ENCODE peak calls at places on chromosome 12, in nine cellular contexts. A is thoracic aorta, S is right atrium auricular region, Q is RWPE2, Z is aorta, I is colonic mucosa, M is IMR-90, H is lung, V is psoas muscle. U is an unnamed sample.
A peak's percentile ranks its signal among the peaks of the same experiment; 100 is the strongest.

GRCh38 chr12:104506691-104507401 is 50.1 kb downstream of the CHST11 start:
- DNase-seq in V (no peak), Z (no peak), M (no peak), S (no peak), Q (no peak), A (no peak), H (no peak), I (no peak), U (no peak)

GRCh38 chr12:92462049-92462448 is 240.7 kb upstream of the PLEKHG7 start:
- DNase-seq in A (no peak), I (no peak), V (no peak), M (no peak), H (no peak), S (no peak), Z (no peak), Q (no peak), U (no peak)

GRCh38 chr12:118330421-118331018 is 42.2 kb downstream of the TAOK3 start:
- DNase-seq in H (no peak), A (no peak), M (peak; percentile 89), V (no peak), S (no peak), Z (no peak), I (no peak), Q (no peak), U (no peak)

GRCh38 chr12:92439397-92439779 is 263.4 kb upstream of the PLEKHG7 start:
- DNase-seq in V (no peak), S (peak; percentile 68), A (no peak), I (no peak), H (no peak), Q (no peak), Z (no peak), M (peak; percentile 31), U (no peak)

GRCh38 chr12:47079365-47079893 is at the start of gene PCED1B:
- DNase-seq in A (no peak), I (peak; percentile 76), H (peak; percentile 84), Z (peak; percentile 90), S (peak; percentile 82), Q (peak; percentile 75), M (peak; percentile 72), V (peak; percentile 86), U (peak; percentile 76)

GRCh38 chr12:459430-460258 is at the start of gene B4GALNT3:
- DNase-seq in Q (no peak), M (no peak), V (peak; percentile 62), I (peak; percentile 67), H (peak; percentile 71), A (peak; percentile 13), Z (peak; percentile 80), S (peak; percentile 67), U (peak; percentile 50)

GRCh38 chr12:16165506-16165905 is 112.0 kb downstream of the SLC15A5 start:
- DNase-seq in Q (no peak), H (no peak), I (peak; percentile 45), M (peak; percentile 47), V (no peak), Z (no peak), S (peak; percentile 68), A (no peak), U (no peak)

GRCh38 chr12:4587108-4587507 is 25.1 kb downstream of the DYRK4 start:
- DNase-seq in Q (peak; percentile 32), A (no peak), H (no peak), S (peak; percentile 26), V (no peak), Z (no peak), M (no peak), I (no peak), U (no peak)

GRCh38 chr12:89395712-89396111 is 43.4 kb upstream of the DUSP6 start:
- DNase-seq in M (no peak), H (no peak), Z (no peak), S (no peak), I (no peak), V (no peak), A (no peak), Q (no peak), U (no peak)

GRCh38 chr12:71756054-71756675 is 1.5 kb downstream of the RAB21 start:
- DNase-seq in A (no peak), V (no peak), I (no peak), H (no peak), M (no peak), S (no peak), Z (no peak), Q (no peak), U (no peak)

GRCh38 chr12:1796515-1797010 is 23.8 kb upstream of the LRTM2 start:
- DNase-seq in Q (peak; percentile 68), V (peak; percentile 73), A (no peak), I (peak; percentile 57), S (peak; percentile 67), Z (no peak), M (no peak), H (no peak), U (peak; percentile 63)

GRCh38 chr12:56679834-56680575 is 8.1 kb downstream of the PTGES3 start:
- DNase-seq in V (no peak), I (no peak), M (no peak), S (peak; percentile 42), H (no peak), A (no peak), Q (no peak), Z (no peak), U (no peak)

GRCh38 chr12:4025420-4026358 is 152.5 kb upstream of the PARP11 start:
- DNase-seq in A (no peak), I (no peak), S (no peak), Z (no peak), V (no peak), H (no peak), M (no peak), Q (no peak), U (no peak)

GRCh38 chr12:38956337-38956736 is 50.9 kb upstream of the CPNE8 start:
- DNase-seq in I (no peak), Z (no peak), H (no peak), M (no peak), A (no peak), Q (no peak), V (no peak), S (no peak), U (no peak)

GRCh38 chr12:13805038-13805437 is 176.4 kb downstream of the GRIN2B start:
- DNase-seq in Z (no peak), M (no peak), S (no peak), Q (no peak), H (no peak), V (no peak), A (no peak), I (no peak), U (no peak)

GRCh38 chr12:112466011-112466422 is 47.3 kb downstream of the PTPN11 start:
- DNase-seq in Q (no peak), A (no peak), Z (no peak), I (peak; percentile 31), H (no peak), S (no peak), V (no peak), M (no peak), U (no peak)

GRCh38 chr12:79686171-79686570 is 4.6 kb downstream of the PAWR start:
- DNase-seq in H (no peak), M (no peak), I (no peak), Q (no peak), V (no peak), S (no peak), Z (no peak), A (no peak), U (no peak)
- H3K4me3 ChIP-seq in H (no peak overlapping the region), M (no peak overlapping the region), I (no peak overlapping the region), Q (peak overlapping the region; percentile 94), V (no peak overlapping the region), S (no peak overlapping the region), Z (peak overlapping the region; percentile 26), A (peak overlapping the region; percentile 99), U (no peak overlapping the region)

GRCh38 chr12:50203691-50204090 is 36.5 kb upstream of the CERS5 start:
- DNase-seq in M (no peak), V (no peak), I (no peak), H (no peak), S (no peak), Z (no peak), A (no peak), Q (no peak), U (no peak)
- H3K27ac ChIP-seq in M (peak overlapping the region; percentile 31), V (no peak overlapping the region), I (no peak overlapping the region), H (no peak overlapping the region), S (no peak overlapping the region), Z (no peak overlapping the region), A (no peak overlapping the region), Q (peak overlapping the region; percentile 99), U (no peak overlapping the region)

GRCh38 chr12:6450091-6450868 is 1.6 kb upstream of the TAPBPL start:
- DNase-seq in Q (peak; percentile 23), M (no peak), S (no peak), I (no peak), Z (no peak), H (no peak), A (no peak), V (no peak), U (no peak)
- H3K4me3 ChIP-seq in Q (peak overlapping the region; percentile 41), M (peak overlapping the region; percentile 57), S (peak overlapping the region; percentile 54), I (peak overlapping the region; percentile 56), Z (peak overlapping the region; percentile 14), H (no peak overlapping the region), A (peak overlapping the region; percentile 75), V (peak overlapping the region; percentile 90), U (peak overlapping the region; percentile 95)

GRCh38 chr12:116597886-116598285 is 38.7 kb downstream of the MAP1LC3B2 start:
- DNase-seq in Z (no peak), M (no peak), A (no peak), H (no peak), Q (no peak), S (no peak), V (no peak), I (no peak), U (no peak)

GRCh38 chr12:116600959-116601358 is 41.8 kb downstream of the MAP1LC3B2 start:
- DNase-seq in V (no peak), I (no peak), S (no peak), Q (no peak), Z (no peak), A (no peak), M (no peak), H (no peak), U (no peak)

GRCh38 chr12:116601524-116601923 is 42.3 kb downstream of the MAP1LC3B2 start:
- DNase-seq in S (no peak), Z (no peak), A (no peak), I (no peak), M (peak; percentile 46), Q (no peak), H (no peak), V (no peak), U (no peak)

GRCh38 chr12:116599285-116600122 is 40.3 kb downstream of the MAP1LC3B2 start:
- DNase-seq in H (peak; percentile 79), I (peak; percentile 89), S (peak; percentile 89), A (peak; percentile 56), M (peak; percentile 58), Q (no peak), V (peak; percentile 91), Z (peak; percentile 87), U (peak; percentile 83)

DNA sequence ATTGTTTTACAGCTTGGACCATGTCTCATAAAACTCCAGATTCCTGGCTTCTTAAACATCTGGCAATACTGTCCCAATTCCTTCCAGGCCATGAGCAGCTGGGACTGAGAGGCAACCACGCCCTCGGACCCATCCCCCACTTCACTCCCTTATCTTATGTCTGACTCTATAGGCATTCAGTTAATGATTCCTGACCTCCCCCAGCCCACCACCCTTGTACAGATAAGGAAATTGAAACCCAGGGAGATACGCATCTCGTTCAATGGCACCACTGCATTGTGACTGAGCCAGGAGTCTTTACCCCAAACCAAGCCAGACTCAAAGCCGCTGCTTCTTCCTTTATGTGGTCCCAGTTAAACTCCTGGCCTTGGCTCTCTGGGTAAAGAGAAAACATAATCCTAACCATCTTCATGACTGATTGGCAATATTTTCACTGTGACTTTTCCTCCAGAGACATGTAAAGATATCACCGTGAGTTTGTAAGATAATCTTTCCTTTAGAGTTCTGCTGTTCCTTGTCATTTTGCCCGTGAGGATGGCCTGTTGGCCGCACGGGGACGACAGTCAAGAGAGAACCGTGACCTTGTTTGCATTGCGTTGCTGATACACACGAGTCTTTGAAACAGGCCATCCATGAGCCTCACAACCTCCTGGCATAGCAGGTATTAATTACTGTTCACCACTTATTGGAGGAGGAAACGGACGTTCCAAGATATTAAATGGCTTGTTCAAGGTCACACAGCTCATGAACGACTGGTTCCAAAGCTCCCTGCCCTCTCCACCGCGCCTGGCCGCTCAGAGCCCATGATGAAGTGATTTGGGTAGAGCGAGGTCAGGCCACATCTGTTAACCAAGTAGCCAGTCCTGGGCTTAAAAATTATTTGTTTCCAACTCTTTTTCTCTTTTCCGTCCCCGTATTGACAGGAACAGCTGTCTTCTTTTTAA is 39.4 kb downstream of the MAP1LC3B2 start:
- DNase-seq in A (no peak), I (peak; percentile 35), Z (no peak), Q (no peak), M (no peak), S (no peak), H (no peak), V (no peak), U (no peak)
- H3K27ac ChIP-seq in A (peak overlapping the region; percentile 59), I (no peak overlapping the region), Z (no peak overlapping the region), Q (no peak overlapping the region), M (no peak overlapping the region), S (peak overlapping the region; percentile 75), H (no peak overlapping the region), V (peak overlapping the region; percentile 83), U (peak overlapping the region; percentile 76)

U was measured in heart left ventricle.